ENCODE peak calls at places on chromosomes 4 and X, in four cellular contexts. C is renal cortical epithelial cell; U is HT1080; L is effector memory CD4-positive, alpha-beta T cell. F is an unnamed sample.

GRCh38 chr4:125985856-125986255 is 671.1 kb downstream of the FAT4 start:
- DNase-seq in C (peak), U (peak), L (no peak), F (no peak)

GRCh38 chr4:38752393-38752961 is 30.3 kb downstream of the TLR10 start:
- DNase-seq in C (peak), U (peak), L (no peak), F (no peak)

GRCh38 chr4:160026720-160027119 is 923.8 kb downstream of the RAPGEF2 start:
- DNase-seq in C (peak), U (peak), L (no peak), F (peak)

GRCh38 chr4:173046144-173046543 is 122.5 kb upstream of the GALNT7 start:
- DNase-seq in C (no peak), U (no peak), L (no peak), F (no peak)

GRCh38 chr4:15374697-15375096 is 53.1 kb upstream of the C1QTNF7 start:
- DNase-seq in C (no peak), U (no peak), L (no peak), F (no peak)

GRCh38 chrX:51182545-51182944 is 150.1 kb upstream of the NUDT10 start:
- DNase-seq in C (no peak), U (no peak), L (no peak), F (no peak)

GRCh38 chr4:172996571-172997216 is 171.9 kb upstream of the GALNT7 start:
- DNase-seq in C (peak), U (peak), L (no peak), F (peak)

GRCh38 chr4:25862411-25863346 is at the start of gene SEL1L3:
- DNase-seq in C (no peak), U (no peak), L (peak), F (peak)

GRCh38 chr4:24262084-24262483 is 322.3 kb downstream of the DHX15 start:
- DNase-seq in C (no peak), U (no peak), L (no peak), F (no peak)

GRCh38 chrX:78168065-78168464 is 28.6 kb upstream of the TAF9B start:
- DNase-seq in C (peak), U (peak), L (no peak), F (no peak)

F was measured in RKO.